ENCODE peak calls at places on chromosomes 13 and 19, in eight cellular contexts. C is GM12865; O is neural crest cell; K is HuH-7.5; T is germinal center; R is fibroblast of the conjunctiva; B is activated naive CD8-positive, alpha-beta T cell treated with anti-CD3 and anti-CD28 coated beads for 36 hours; N is stimulated activated CD4-positive, alpha-beta T cell treated with anti-CD3 and anti-CD28 coated beads, Interleukin-15, amount 100 ng/mL, for 1 hour. Q is an unnamed sample.

GRCh38 chr13:76225815-76226489 is 589.8 kb downstream of the LMO7 start:
- DNase-seq in O (no peak), C (no peak), N (no peak), R (peak; percentile 13), T (no peak), K (no peak), B (no peak), Q (peak; percentile 65)

GRCh38 chr19:13095934-13096890 is 6.4 kb downstream of the LYL1 start:
- DNase-seq in B (no peak), T (no peak), R (no peak), C (no peak), K (peak; percentile 100), N (no peak), O (no peak), Q (no peak)

GRCh38 chr13:83549671-83550070 is 332.6 kb downstream of the SLITRK1 start:
- DNase-seq in T (no peak), K (no peak), R (no peak), B (no peak), O (no peak), N (no peak), C (no peak), Q (no peak)

GRCh38 chr13:112071011-112071901 is 4.3 kb downstream of the SOX1 start:
- DNase-seq in B (no peak), N (no peak), T (no peak), O (no peak), R (no peak), C (no peak), K (no peak), Q (no peak)

GRCh38 chr13:72804301-72804700 is 22.4 kb downstream of the PIBF1 start:
- DNase-seq in R (no peak), B (no peak), N (no peak), T (no peak), O (no peak), C (no peak), K (no peak), Q (no peak)

GRCh38 chr19:27887946-27888345 is 1325.0 kb downstream of the UQCRFS1 start:
- DNase-seq in C (no peak), N (no peak), T (no peak), B (no peak), O (no peak), K (no peak), R (no peak), Q (no peak)

GRCh38 chr19:11538232-11539036 is at the start of gene CNN1:
- DNase-seq in K (no peak), B (peak; percentile 31), N (no peak), O (peak; percentile 36), R (peak; percentile 37), C (no peak), T (no peak), Q (peak; percentile 54)

GRCh38 chr19:58514564-58515020 is 2.8 kb upstream of the SLC27A5 start:
- DNase-seq in C (no peak), B (no peak), K (no peak), N (no peak), O (no peak), T (no peak), R (no peak), Q (no peak)

GRCh38 chr13:72004975-72005374 is 138.0 kb upstream of the DACH1 start:
- DNase-seq in B (no peak), O (no peak), N (no peak), K (no peak), R (peak; percentile 61), C (no peak), T (no peak), Q (peak; percentile 6)

GRCh38 chr13:109783815-109784589 is 2.4 kb downstream of the IRS2 start:
- DNase-seq in C (no peak), T (no peak), K (no peak), B (no peak), R (no peak), O (no peak), N (no peak), Q (peak; percentile 28)

GRCh38 chr13:57630661-57631606 is 610 bp upstream of the PCDH17 start:
- DNase-seq in C (no peak), K (peak; percentile 35), B (no peak), O (peak; percentile 25), T (no peak), N (no peak), R (no peak), Q (peak; percentile 46)

GRCh38 chr13:40446365-40446764 is 220.1 kb downstream of the FOXO1 start:
- DNase-seq in B (no peak), R (peak; percentile 20), N (no peak), K (no peak), C (no peak), T (no peak), O (no peak), Q (peak; percentile 61)

GRCh38 chr13:31781064-31781463 is 41.7 kb downstream of the RXFP2 start:
- DNase-seq in B (no peak), O (no peak), R (no peak), T (no peak), K (no peak), N (no peak), C (no peak), Q (no peak)